ENCODE peak calls at places on chromosomes 12 and 14, in four cellular contexts. D, F, N and E are unnamed samples.

GRCh38 chr12:76890407-76891143 is 11.8 kb upstream of the CSRP2 start:
- DNase-seq in N (no peak), D (no peak), F (no peak), E (no peak)

GRCh38 chr12:98355933-98356332 is 159.5 kb upstream of the TMPO start:
- DNase-seq in D (no peak), N (no peak), F (no peak), E (no peak)

GRCh38 chr14:90788031-90788430 is 28.2 kb downstream of the TTC7B start:
- DNase-seq in F (no peak), D (peak), N (no peak), E (no peak)

GRCh38 chr14:63248211-63248610 is 44.0 kb downstream of the RHOJ start:
- DNase-seq in D (no peak), F (no peak), N (no peak), E (no peak)

GRCh38 chr14:92500491-92500941 is 13.1 kb upstream of the RIN3 start:
- DNase-seq in D (peak), N (no peak), F (no peak), E (no peak)

GRCh38 chr12:56994231-56994746 is 12.1 kb downstream of the ZBTB39 start:
- DNase-seq in D (peak), F (no peak), N (no peak), E (no peak)

GRCh38 chr12:14417717-14418116 is 52.2 kb downstream of the ATF7IP start:
- DNase-seq in D (no peak), N (peak), F (peak), E (peak)

GRCh38 chr12:130242506-130242905 is 80.2 kb downstream of the FZD10 start:
- DNase-seq in F (no peak), D (peak), N (no peak), E (no peak)

GRCh38 chr14:28294834-28295440 is 471.6 kb upstream of the FOXG1 start:
- DNase-seq in N (peak), F (no peak), D (no peak), E (no peak)

GRCh38 chr14:101600336-101600890 is 39.1 kb downstream of the DIO3 start:
- DNase-seq in F (no peak), N (no peak), D (peak), E (no peak)

GRCh38 chr12:1885605-1886245 is 32.7 kb downstream of the CACNA2D4 start:
- DNase-seq in N (no peak), D (no peak), F (no peak), E (no peak)

GRCh38 chr12:61798778-61799177 is 461.4 kb upstream of the USP15 start:
- DNase-seq in F (no peak), D (no peak), N (no peak), E (no peak)

GRCh38 chr12:24695103-24695502 is 253.8 kb downstream of the BCAT1 start:
- DNase-seq in F (no peak), N (no peak), D (no peak), E (no peak)

GRCh38 chr14:70886421-70887206 is 20.6 kb upstream of the PCNX1 start:
- DNase-seq in F (no peak), D (no peak), N (no peak), E (peak)

GRCh38 chr12:32440120-32440865 is 40.9 kb downstream of the FGD4 start:
- DNase-seq in F (no peak), D (no peak), N (no peak), E (no peak)

GRCh38 chr12:132159555-132160003 is 15.3 kb downstream of the NOC4L start:
- DNase-seq in F (no peak), N (no peak), D (no peak), E (no peak)

GRCh38 chr14:85439696-85440328 is 90.1 kb upstream of the FLRT2 start:
- DNase-seq in N (peak), D (no peak), F (no peak), E (no peak)

GRCh38 chr12:58310828-58311273 is 369.5 kb downstream of the ATP23 start:
- DNase-seq in D (no peak), F (no peak), N (peak), E (no peak)

GRCh38 chr14:64394423-64394822 is 6.3 kb downstream of the MTHFD1 start:
- DNase-seq in N (no peak), F (no peak), D (no peak), E (no peak)
- TF ChIP-seq CTCF in N (no peak), F (no peak), D (no peak), E (no peak)

GRCh38 chr14:76947838-76948184 is 80.7 kb downstream of the IRF2BPL start:
- DNase-seq in F (no peak), D (no peak), N (no peak), E (no peak)
- TF ChIP-seq CTCF in F (no peak), D (no peak), N (no peak), E (no peak)

GRCh38 chr14:105201156-105201927 is 20.2 kb upstream of the NUDT14 start:
- DNase-seq in D (no peak), F (no peak), N (no peak), E (no peak)
- TF ChIP-seq CTCF in D (no peak), F (peak), N (no peak), E (no peak)

GRCh38 chr12:101954681-101955080 is 77.3 kb downstream of the DRAM1 start:
- DNase-seq in F (no peak), N (no peak), D (no peak), E (no peak)
- TF ChIP-seq CTCF in F (no peak), N (no peak), D (no peak), E (no peak)

DNA sequence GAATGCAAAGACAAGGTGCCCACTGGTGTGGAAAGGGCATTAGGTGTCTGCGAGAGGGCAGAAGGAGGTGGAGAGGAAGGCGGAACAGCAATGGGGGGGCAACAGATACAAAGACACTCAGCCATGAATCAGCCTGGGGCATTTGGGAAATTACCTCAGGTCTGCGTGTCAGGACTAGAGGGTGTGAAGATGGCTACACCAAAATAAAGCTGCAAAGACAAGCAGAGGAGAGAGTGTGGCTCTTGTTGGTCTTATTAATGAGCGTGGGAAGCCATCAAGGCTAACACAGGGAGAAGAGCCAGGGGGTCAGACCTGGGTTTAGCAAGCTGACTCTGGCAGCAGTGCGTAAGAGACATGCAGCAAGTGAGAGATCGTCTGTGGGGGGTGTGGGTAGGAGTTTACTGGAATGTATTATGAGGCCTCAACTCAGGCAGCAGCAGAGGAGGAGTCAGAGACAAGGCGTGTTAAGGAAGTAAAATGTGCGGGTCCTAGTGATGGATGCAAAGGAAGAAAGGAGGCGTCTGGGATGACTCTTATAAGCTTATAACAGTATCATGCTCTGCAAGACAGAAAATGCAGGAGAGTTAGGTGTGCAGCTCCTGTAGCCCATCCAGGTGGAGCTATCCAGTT is 50.6 kb downstream of the KCNK10 start:
- DNase-seq in N (no peak), D (no peak), F (no peak), E (no peak)
- TF ChIP-seq CTCF in N (no peak), D (no peak), F (no peak), E (no peak)

GRCh38 chr12:8501720-8502119 is 11.6 kb upstream of the CLEC4D start:
- DNase-seq in F (no peak), D (no peak), N (no peak), E (no peak)

GRCh38 chr12:8504351-8504750 is 9.0 kb upstream of the CLEC4D start:
- DNase-seq in N (no peak), F (no peak), D (no peak), E (no peak)

GRCh38 chr12:8499616-8500015 is 13.7 kb upstream of the CLEC4D start:
- DNase-seq in F (no peak), D (no peak), N (no peak), E (no peak)
- TF ChIP-seq CTCF in F (no peak), D (no peak), N (no peak), E (no peak)

GRCh38 chr12:100141998-100142850 is 450 bp downstream of the BLTP3B start:
- DNase-seq in D (peak), F (peak), N (peak), E (peak)

GRCh38 chr12:100141666-100141997 is 1.0 kb downstream of the BLTP3B start:
- DNase-seq in F (peak), D (no peak), N (peak), E (peak)

GRCh38 chr12:100142851-100143559 is at the start of gene BLTP3B:
- DNase-seq in F (peak), N (peak), D (peak), E (peak)

GRCh38 chr12:100133200-100133599 is 9.5 kb downstream of the BLTP3B start:
- DNase-seq in N (no peak), F (no peak), D (no peak), E (no peak)

GRCh38 chr12:100138048-100138907 is 4.4 kb downstream of the BLTP3B start:
- DNase-seq in F (no peak), N (peak), D (no peak), E (peak)
- TF ChIP-seq CTCF in F (peak), N (peak), D (no peak), E (no peak)